ENCODE peak calls at places on chromosomes 6 and 20, in nine cellular contexts. M is upper lobe of right lung; S is brain pericyte; C is sigmoid colon; N is activated CD8-positive, alpha-beta memory T cell treated with anti-CD3 and anti-CD28 coated beads, Interleukin-2, amount 50 U/mL, for 4 hours; G is stimulated activated CD4-positive, alpha-beta T cell treated with anti-CD3 and anti-CD28 coated beads, TNF-alpha, amount 100 ng/mL, for 24 hours; J is anterior cingulate cortex; I is MCF 10A; W is Calu3. A is an unnamed sample.

GRCh38 chr6:43276180-43277082 is 21.6 kb upstream of the SLC22A7 start:
- DNase-seq in M (no peak), S (no peak), C (no peak), N (no peak), G (no peak), J (no peak), I (no peak), W (no peak), A (no peak)

GRCh38 chr20:49646126-49646525 is 67.6 kb downstream of the B4GALT5 start:
- DNase-seq in M (no peak), S (no peak), C (no peak), N (no peak), G (no peak), J (no peak), I (no peak), W (no peak), A (no peak)

GRCh38 chr6:19210849-19211590 is 626.1 kb upstream of the ID4 start:
- DNase-seq in M (peak), S (no peak), C (no peak), N (no peak), G (no peak), J (no peak), I (peak), W (no peak), A (no peak)

GRCh38 chr6:166325383-166326042 is 16.8 kb downstream of the SFT2D1 start:
- DNase-seq in M (no peak), S (no peak), C (no peak), N (no peak), G (no peak), J (no peak), I (no peak), W (no peak), A (no peak)

GRCh38 chr6:11462742-11463414 is 74.7 kb upstream of the TMEM170B start:
- DNase-seq in M (no peak), S (no peak), C (no peak), N (no peak), G (no peak), J (no peak), I (peak), W (no peak), A (no peak)

GRCh38 chr6:31332637-31333602 is 24.1 kb downstream of the HLA-B start:
- DNase-seq in M (no peak), S (no peak), C (no peak), N (peak), G (no peak), J (no peak), I (no peak), W (no peak), A (no peak)

GRCh38 chr6:35297541-35298481 is at the start of gene DEF6:
- DNase-seq in M (peak), S (peak), C (peak), N (peak), G (peak), J (no peak), I (peak), W (peak), A (peak)

GRCh38 chr20:21609221-21609620 is 95.4 kb upstream of the NKX2-2 start:
- DNase-seq in M (no peak), S (no peak), C (no peak), N (no peak), G (no peak), J (peak), I (peak), W (no peak), A (no peak)

GRCh38 chr6:94196891-94197290 is 777.5 kb upstream of the EPHA7 start:
- DNase-seq in M (no peak), S (no peak), C (no peak), N (no peak), G (no peak), J (no peak), I (no peak), W (no peak), A (no peak)

GRCh38 chr6:20211037-20211940 is 980 bp downstream of the MBOAT1 start:
- DNase-seq in M (no peak), S (no peak), C (no peak), N (no peak), G (no peak), J (no peak), I (peak), W (peak), A (no peak)

GRCh38 chr6:147080215-147080614 is 124.0 kb upstream of the STXBP5 start:
- DNase-seq in M (no peak), S (no peak), C (no peak), N (no peak), G (no peak), J (no peak), I (no peak), W (no peak), A (no peak)

GRCh38 chr6:169409742-169410312 is 156.2 kb upstream of the THBS2 start:
- DNase-seq in M (no peak), S (no peak), C (no peak), N (no peak), G (no peak), J (no peak), I (peak), W (no peak), A (no peak)

A was measured in smooth muscle cell of the brain vasculature.